ENCODE peak calls at places on chromosomes 3 and 15, in four cellular contexts. One of them, this sample, is unnamed.

GRCh38 chr15:52294881-52295420 is 653 bp downstream of the MYO5C start:
- DNase-seq in stimulated activated CD8-positive, alpha-beta memory T cell treated with anti-CD3 and anti-CD28 coated beads, Interleukin-4, amount 100 ng/mL, for 1 hour: no peak
- DNase-seq in AML-193: no peak
- DNase-seq in HT-29: peak
- DNase-seq in this sample: no peak

GRCh38 chr3:66407281-66408218 is 93.3 kb downstream of the LRIG1 start:
- DNase-seq in stimulated activated CD8-positive, alpha-beta memory T cell treated with anti-CD3 and anti-CD28 coated beads, Interleukin-4, amount 100 ng/mL, for 1 hour: peak
- DNase-seq in AML-193: peak
- DNase-seq in HT-29: peak
- DNase-seq in this sample: peak

GRCh38 chr15:79831635-79832034 is 65.2 kb downstream of the MTHFS start:
- DNase-seq in stimulated activated CD8-positive, alpha-beta memory T cell treated with anti-CD3 and anti-CD28 coated beads, Interleukin-4, amount 100 ng/mL, for 1 hour: no peak
- DNase-seq in AML-193: no peak
- DNase-seq in HT-29: no peak
- DNase-seq in this sample: no peak

GRCh38 chr3:113659121-113659531 is 37.3 kb downstream of the USF3 start:
- DNase-seq in stimulated activated CD8-positive, alpha-beta memory T cell treated with anti-CD3 and anti-CD28 coated beads, Interleukin-4, amount 100 ng/mL, for 1 hour: no peak
- DNase-seq in AML-193: no peak
- DNase-seq in HT-29: no peak
- DNase-seq in this sample: no peak

GRCh38 chr3:42369832-42370231 is 40.6 kb downstream of the LYZL4 start:
- DNase-seq in stimulated activated CD8-positive, alpha-beta memory T cell treated with anti-CD3 and anti-CD28 coated beads, Interleukin-4, amount 100 ng/mL, for 1 hour: no peak
- DNase-seq in AML-193: no peak
- DNase-seq in HT-29: no peak
- DNase-seq in this sample: no peak

GRCh38 chr3:52254608-52255007 is 9.0 kb downstream of the PPM1M start:
- DNase-seq in stimulated activated CD8-positive, alpha-beta memory T cell treated with anti-CD3 and anti-CD28 coated beads, Interleukin-4, amount 100 ng/mL, for 1 hour: no peak
- DNase-seq in AML-193: no peak
- DNase-seq in HT-29: no peak
- DNase-seq in this sample: no peak

GRCh38 chr3:110378481-110378880 is 693.1 kb upstream of the NECTIN3 start:
- DNase-seq in stimulated activated CD8-positive, alpha-beta memory T cell treated with anti-CD3 and anti-CD28 coated beads, Interleukin-4, amount 100 ng/mL, for 1 hour: no peak
- DNase-seq in AML-193: no peak
- DNase-seq in HT-29: no peak
- DNase-seq in this sample: no peak

GRCh38 chr3:156687023-156687422 is 12.6 kb downstream of the TIPARP start:
- DNase-seq in stimulated activated CD8-positive, alpha-beta memory T cell treated with anti-CD3 and anti-CD28 coated beads, Interleukin-4, amount 100 ng/mL, for 1 hour: no peak
- DNase-seq in AML-193: no peak
- DNase-seq in HT-29: peak
- DNase-seq in this sample: no peak

GRCh38 chr3:108838411-108838810 is 15.8 kb downstream of the TRAT1 start:
- DNase-seq in stimulated activated CD8-positive, alpha-beta memory T cell treated with anti-CD3 and anti-CD28 coated beads, Interleukin-4, amount 100 ng/mL, for 1 hour: no peak
- DNase-seq in AML-193: no peak
- DNase-seq in HT-29: no peak
- DNase-seq in this sample: no peak

GRCh38 chr3:18841422-18842343 is 306.6 kb upstream of the KCNH8 start:
- DNase-seq in stimulated activated CD8-positive, alpha-beta memory T cell treated with anti-CD3 and anti-CD28 coated beads, Interleukin-4, amount 100 ng/mL, for 1 hour: no peak
- DNase-seq in AML-193: no peak
- DNase-seq in HT-29: no peak
- DNase-seq in this sample: no peak

GRCh38 chr3:13863929-13864595 is 15.8 kb downstream of the WNT7A start:
- DNase-seq in stimulated activated CD8-positive, alpha-beta memory T cell treated with anti-CD3 and anti-CD28 coated beads, Interleukin-4, amount 100 ng/mL, for 1 hour: no peak
- DNase-seq in AML-193: no peak
- DNase-seq in HT-29: no peak
- DNase-seq in this sample: no peak

GRCh38 chr3:120442975-120443517 is 7.7 kb downstream of the FSTL1 start:
- DNase-seq in stimulated activated CD8-positive, alpha-beta memory T cell treated with anti-CD3 and anti-CD28 coated beads, Interleukin-4, amount 100 ng/mL, for 1 hour: no peak
- DNase-seq in AML-193: no peak
- DNase-seq in HT-29: no peak
- DNase-seq in this sample: no peak

GRCh38 chr3:197353001-197353866 is 54.8 kb upstream of the DLG1 start:
- DNase-seq in stimulated activated CD8-positive, alpha-beta memory T cell treated with anti-CD3 and anti-CD28 coated beads, Interleukin-4, amount 100 ng/mL, for 1 hour: no peak
- DNase-seq in AML-193: no peak
- DNase-seq in HT-29: no peak
- DNase-seq in this sample: no peak

GRCh38 chr3:105836533-105836932 is 32.3 kb downstream of the CBLB start:
- DNase-seq in stimulated activated CD8-positive, alpha-beta memory T cell treated with anti-CD3 and anti-CD28 coated beads, Interleukin-4, amount 100 ng/mL, for 1 hour: no peak
- DNase-seq in AML-193: no peak
- DNase-seq in HT-29: no peak
- DNase-seq in this sample: no peak

GRCh38 chr3:38585791-38586420 is 63.6 kb downstream of the SCN5A start:
- DNase-seq in stimulated activated CD8-positive, alpha-beta memory T cell treated with anti-CD3 and anti-CD28 coated beads, Interleukin-4, amount 100 ng/mL, for 1 hour: no peak
- DNase-seq in AML-193: no peak
- DNase-seq in HT-29: no peak
- DNase-seq in this sample: no peak

GRCh38 chr15:79896634-79897379 is at the start of gene MTHFS:
- DNase-seq in stimulated activated CD8-positive, alpha-beta memory T cell treated with anti-CD3 and anti-CD28 coated beads, Interleukin-4, amount 100 ng/mL, for 1 hour: peak
- DNase-seq in AML-193: peak
- DNase-seq in HT-29: peak
- DNase-seq in this sample: peak

GRCh38 chr15:42159381-42160015 is 3.1 kb upstream of the PLA2G4F start:
- DNase-seq in stimulated activated CD8-positive, alpha-beta memory T cell treated with anti-CD3 and anti-CD28 coated beads, Interleukin-4, amount 100 ng/mL, for 1 hour: no peak
- DNase-seq in AML-193: no peak
- DNase-seq in HT-29: no peak
- DNase-seq in this sample: no peak

GRCh38 chr3:151901946-151902285 is 28.5 kb downstream of the SUCNR1 start:
- DNase-seq in stimulated activated CD8-positive, alpha-beta memory T cell treated with anti-CD3 and anti-CD28 coated beads, Interleukin-4, amount 100 ng/mL, for 1 hour: no peak
- DNase-seq in AML-193: no peak
- DNase-seq in HT-29: no peak
- DNase-seq in this sample: no peak

GRCh38 chr15:70286110-70286806 is 188.5 kb upstream of the TLE3 start:
- DNase-seq in stimulated activated CD8-positive, alpha-beta memory T cell treated with anti-CD3 and anti-CD28 coated beads, Interleukin-4, amount 100 ng/mL, for 1 hour: no peak
- DNase-seq in AML-193: no peak
- DNase-seq in HT-29: no peak
- DNase-seq in this sample: no peak

GRCh38 chr15:25859838-25860645 is 3.1 kb downstream of the ATP10A start:
- DNase-seq in stimulated activated CD8-positive, alpha-beta memory T cell treated with anti-CD3 and anti-CD28 coated beads, Interleukin-4, amount 100 ng/mL, for 1 hour: no peak
- DNase-seq in AML-193: no peak
- DNase-seq in HT-29: no peak
- DNase-seq in this sample: no peak

GRCh38 chr15:57598346-57598745 is 6.6 kb downstream of the MYZAP start:
- DNase-seq in stimulated activated CD8-positive, alpha-beta memory T cell treated with anti-CD3 and anti-CD28 coated beads, Interleukin-4, amount 100 ng/mL, for 1 hour: no peak
- DNase-seq in AML-193: no peak
- DNase-seq in HT-29: no peak
- DNase-seq in this sample: no peak

GRCh38 chr3:126970101-126970500 is 12.8 kb upstream of the PLXNA1 start:
- DNase-seq in stimulated activated CD8-positive, alpha-beta memory T cell treated with anti-CD3 and anti-CD28 coated beads, Interleukin-4, amount 100 ng/mL, for 1 hour: no peak
- DNase-seq in AML-193: no peak
- DNase-seq in HT-29: no peak
- DNase-seq in this sample: no peak

GRCh38 chr3:139835830-139836655 is 98.9 kb upstream of the CLSTN2 start:
- DNase-seq in stimulated activated CD8-positive, alpha-beta memory T cell treated with anti-CD3 and anti-CD28 coated beads, Interleukin-4, amount 100 ng/mL, for 1 hour: no peak
- DNase-seq in AML-193: no peak
- DNase-seq in HT-29: no peak
- DNase-seq in this sample: no peak

GRCh38 chr3:78285032-78285728 is 1245.3 kb downstream of the ROBO2 start:
- DNase-seq in stimulated activated CD8-positive, alpha-beta memory T cell treated with anti-CD3 and anti-CD28 coated beads, Interleukin-4, amount 100 ng/mL, for 1 hour: no peak
- DNase-seq in AML-193: no peak
- DNase-seq in HT-29: no peak
- DNase-seq in this sample: no peak

GRCh38 chr15:55284461-55284860 is 5.2 kb downstream of the RAB27A start:
- DNase-seq in stimulated activated CD8-positive, alpha-beta memory T cell treated with anti-CD3 and anti-CD28 coated beads, Interleukin-4, amount 100 ng/mL, for 1 hour: no peak
- DNase-seq in AML-193: no peak
- DNase-seq in HT-29: no peak
- DNase-seq in this sample: no peak